ENCODE peak calls at places on chromosome 21, in five cellular contexts. N is endothelial cell of umbilical vein; F is left lung; U is upper lobe of right lung; D is CD8-positive, alpha-beta T cell. Q is an unnamed sample.
A peak's percentile ranks its signal among the peaks of the same experiment; 100 is the strongest.

GRCh38 chr21:42524341-42525227 is 10.9 kb downstream of the SLC37A1 start:
- DNase-seq in N (no peak), F (peak; percentile 84), U (peak; percentile 87), D (peak; percentile 29), Q (peak; percentile 65)

GRCh38 chr21:29441651-29442050 is 142.9 kb downstream of the BACH1 start:
- DNase-seq in N (no peak), F (no peak), U (no peak), D (no peak), Q (no peak)

GRCh38 chr21:41315726-41316125 is 875 bp upstream of the FAM3B start:
- DNase-seq in N (no peak), F (no peak), U (no peak), D (no peak), Q (no peak)

GRCh38 chr21:32120231-32120630 is 158.6 kb downstream of the MIS18A start:
- DNase-seq in N (no peak), F (no peak), U (no peak), D (no peak), Q (no peak)

GRCh38 chr21:41139951-41140350 is 28.0 kb upstream of the BACE2 start:
- DNase-seq in N (no peak), F (no peak), U (no peak), D (no peak), Q (no peak)

GRCh38 chr21:20999567-21000169 is 1.5 kb downstream of the NCAM2 start:
- DNase-seq in N (peak; percentile 46), F (no peak), U (no peak), D (no peak), Q (peak; percentile 82)

GRCh38 chr21:39938086-39938611 is 70.9 kb downstream of the PCP4 start:
- DNase-seq in N (no peak), F (no peak), U (no peak), D (no peak), Q (no peak)

GRCh38 chr21:30839304-30839703 is 9.7 kb upstream of the KRTAP7-1 start:
- DNase-seq in N (no peak), F (no peak), U (no peak), D (no peak), Q (peak; percentile 10)

GRCh38 chr21:43627527-43627926 is 31.8 kb downstream of the HSF2BP start:
- DNase-seq in N (no peak), F (no peak), U (no peak), D (no peak), Q (no peak)

GRCh38 chr21:41778974-41779600 is 12.2 kb upstream of the RIPK4 start:
- DNase-seq in N (no peak), F (no peak), U (peak; percentile 22), D (no peak), Q (no peak)

GRCh38 chr21:41671859-41672542 is 94.9 kb downstream of the RIPK4 start:
- DNase-seq in N (no peak), F (no peak), U (peak; percentile 51), D (no peak), Q (no peak)

GRCh38 chr21:41958886-41959563 is 5.2 kb upstream of the C2CD2 start:
- DNase-seq in N (peak; percentile 44), F (no peak), U (no peak), D (no peak), Q (no peak)

DNA sequence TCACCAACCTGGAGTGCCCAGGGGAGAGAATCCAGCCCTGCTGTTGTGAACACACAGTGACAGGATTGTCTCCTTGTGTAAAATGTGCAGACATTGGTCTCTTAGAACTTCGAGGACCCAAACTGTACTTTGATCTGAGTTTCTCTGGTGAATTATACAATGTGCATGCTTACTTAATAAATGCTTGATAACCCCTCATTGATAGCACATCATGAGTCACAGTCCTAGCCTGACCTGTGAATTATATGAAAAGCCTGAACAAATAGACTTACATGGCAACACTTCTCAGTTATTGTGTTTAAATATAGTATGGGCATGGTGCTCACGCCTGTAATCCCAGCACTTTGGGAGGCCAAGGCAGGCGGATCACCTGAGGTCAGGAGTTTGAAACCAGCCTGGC is 22.6 kb downstream of the IFNGR2 start:
- DNase-seq in N (peak; percentile 54), F (no peak), U (no peak), D (no peak), Q (no peak)
- H3K4me3 ChIP-seq in N (no peak overlapping the region), F (no peak overlapping the region), U (no peak overlapping the region), D (no peak overlapping the region), Q (no peak overlapping the region)

DNA sequence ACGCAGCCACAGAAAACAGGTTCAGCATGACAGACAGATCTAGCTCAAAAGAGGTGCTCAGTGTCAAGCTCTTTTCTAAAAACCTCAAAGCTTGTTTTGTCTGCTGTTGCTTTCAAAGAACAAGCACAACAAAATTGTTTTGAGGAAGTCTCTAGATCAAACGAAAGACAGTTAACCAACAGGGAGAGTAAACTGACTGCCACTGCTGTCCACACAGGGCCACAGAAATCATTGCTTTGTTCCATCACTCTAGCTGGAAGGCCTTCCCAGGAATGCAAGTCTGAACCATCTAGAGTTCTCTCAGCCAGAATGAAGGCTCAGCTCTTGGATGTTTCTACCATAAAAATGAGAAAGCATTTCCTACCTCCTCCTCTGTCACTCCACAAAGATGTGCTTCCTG is 12.7 kb downstream of the APP start:
- DNase-seq in N (no peak), F (no peak), U (no peak), D (no peak), Q (no peak)
- H3K4me1 ChIP-seq in N (peaks cover 18% of the 10 kb centered on the region), F (no peaks in the 10 kb centered on the region), U (peaks cover 12% of the 10 kb centered on the region), D (no peaks in the 10 kb centered on the region), Q (peaks cover 4% of the 10 kb centered on the region)

GRCh38 chr21:37550618-37551405 is 184.2 kb downstream of the DYRK1A start:
- DNase-seq in N (no peak), F (no peak), U (no peak), D (no peak), Q (no peak)

GRCh38 chr21:37546299-37546908 is 179.8 kb downstream of the DYRK1A start:
- DNase-seq in N (no peak), F (no peak), U (no peak), D (no peak), Q (no peak)

GRCh38 chr21:37546949-37547614 is 180.5 kb downstream of the DYRK1A start:
- DNase-seq in N (peak; percentile 86), F (no peak), U (no peak), D (no peak), Q (no peak)

GRCh38 chr21:37547615-37547975 is 181.0 kb downstream of the DYRK1A start:
- DNase-seq in N (peak; percentile 74), F (no peak), U (no peak), D (no peak), Q (no peak)

DNA sequence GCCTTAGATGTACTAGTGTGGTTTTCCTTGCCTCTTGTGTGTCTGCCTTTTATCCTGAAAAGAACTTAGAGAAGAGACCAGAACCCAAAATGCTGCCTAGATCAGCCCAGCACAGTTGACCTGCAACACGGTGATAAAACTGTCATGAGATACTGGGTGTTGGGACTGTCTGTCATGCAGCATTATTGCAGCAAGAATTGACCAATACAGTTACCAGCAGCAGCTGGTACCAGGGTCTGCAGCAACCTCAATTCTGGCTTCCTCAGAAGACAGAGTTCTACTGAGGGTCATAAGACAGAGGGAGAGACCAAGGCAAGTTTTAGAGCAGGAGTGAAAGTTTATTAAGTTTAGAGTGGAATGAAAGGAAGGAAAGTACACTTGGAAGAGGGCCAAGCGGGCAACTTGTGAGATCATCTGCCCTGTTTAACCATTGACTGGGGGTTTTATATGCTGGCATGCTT is 182.0 kb downstream of the DYRK1A start:
- DNase-seq in N (peak; percentile 33), F (no peak), U (no peak), D (no peak), Q (no peak)
- H3K4me3 ChIP-seq in N (no peak overlapping the region), F (no peak overlapping the region), U (no peak overlapping the region), D (no peak overlapping the region), Q (no peak overlapping the region)

GRCh38 chr21:17780539-17780938 is 38.6 kb downstream of the C21orf91 start:
- DNase-seq in N (peak; percentile 13), F (no peak), U (no peak), D (peak; percentile 27), Q (no peak)
- H3K4me1 ChIP-seq in N (no peaks in the 10 kb centered on the region), F (no peaks in the 10 kb centered on the region), U (peaks cover 9% of the 10 kb centered on the region), D (peaks cover 73% of the 10 kb centered on the region), Q (peaks cover 5% of the 10 kb centered on the region)

GRCh38 chr21:45975017-45975595 is 6.5 kb upstream of the COL6A1 start:
- DNase-seq in N (no peak), F (peak; percentile 46), U (no peak), D (no peak), Q (peak; percentile 53)
- H3K4me3 ChIP-seq in N (no peak overlapping the region), F (no peak overlapping the region), U (peak overlapping the region; percentile 58), D (no peak overlapping the region), Q (peak overlapping the region; percentile 78)

DNA sequence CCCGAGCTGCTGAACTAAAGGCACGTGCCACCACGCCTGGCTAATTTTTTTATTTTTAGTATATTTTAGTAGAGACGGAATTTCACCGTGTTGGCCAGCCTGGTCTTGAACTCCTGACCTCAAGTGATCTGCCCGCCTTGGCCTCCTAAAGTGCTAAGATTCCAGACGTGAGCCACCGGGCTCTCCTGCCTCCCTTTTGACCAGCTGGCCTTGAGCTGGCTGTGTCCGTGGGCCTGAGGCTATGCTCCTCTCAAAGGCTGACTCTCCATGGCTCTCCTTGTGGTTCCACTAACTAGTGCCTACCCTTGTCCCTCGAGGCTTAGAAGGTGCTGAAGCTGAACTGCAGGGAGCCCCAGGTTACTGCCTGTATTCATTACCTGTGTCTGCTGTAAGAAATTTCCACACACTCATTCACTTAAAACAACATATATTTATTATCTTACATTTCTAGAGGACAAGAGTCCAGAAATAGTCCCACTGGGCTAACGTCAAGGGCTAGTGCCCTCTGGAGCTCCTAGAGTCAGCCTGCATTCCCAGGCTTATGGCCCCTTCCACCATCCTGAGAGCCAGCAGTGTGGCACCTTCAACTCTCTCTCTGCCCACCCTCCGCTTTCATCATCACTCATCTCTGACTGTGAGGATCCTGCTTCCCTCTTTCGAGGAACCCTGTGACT is 34.9 kb downstream of the ETS2 start:
- DNase-seq in N (no peak), F (no peak), U (no peak), D (no peak), Q (no peak)
- H3K4me1 ChIP-seq in N (peaks cover 22% of the 10 kb centered on the region), F (no peaks in the 10 kb centered on the region), U (no peaks in the 10 kb centered on the region), D (no peaks in the 10 kb centered on the region), Q (peaks cover 28% of the 10 kb centered on the region)

DNA sequence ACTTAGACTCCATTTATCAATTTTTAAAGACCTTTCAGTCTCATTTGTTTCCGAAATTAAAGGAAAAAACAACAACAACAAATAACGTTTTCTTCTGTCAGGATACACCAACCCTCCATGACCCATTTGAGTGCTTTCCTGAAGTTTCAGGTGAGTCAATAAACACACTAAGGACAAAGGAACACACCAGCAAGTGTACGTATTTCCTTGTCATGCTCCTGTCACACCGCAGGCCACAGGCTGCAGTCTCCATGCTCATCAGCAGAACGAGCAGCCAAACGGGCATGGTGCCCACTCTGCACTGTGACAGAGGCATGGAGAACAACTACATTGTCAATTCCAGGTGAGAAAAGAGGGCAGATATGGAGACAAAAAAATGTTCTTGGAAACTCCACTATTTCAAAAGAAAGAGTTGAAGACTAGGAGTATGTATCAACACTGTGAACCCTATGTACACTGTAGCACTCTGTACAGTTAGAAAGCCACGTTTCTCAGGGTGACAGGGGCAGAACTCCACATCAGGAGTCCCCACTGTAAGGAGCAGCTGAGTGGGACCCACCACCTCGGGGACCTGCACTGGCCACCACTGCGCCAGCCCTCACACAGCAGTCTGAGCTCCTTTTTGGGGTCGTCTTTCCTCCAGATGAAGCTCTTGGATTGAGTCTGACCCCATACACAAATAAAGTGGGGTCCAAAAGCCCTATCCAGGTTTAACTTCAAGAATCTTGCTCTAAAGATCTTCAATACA is 2.6 kb downstream of the PTTG1IP start:
- DNase-seq in N (peak; percentile 57), F (peak; percentile 58), U (peak; percentile 67), D (no peak), Q (no peak)
- H3K4me3 ChIP-seq in N (no peak overlapping the region), F (no peak overlapping the region), U (peak overlapping the region; percentile 76), D (peak overlapping the region; percentile 76), Q (peak overlapping the region; percentile 92)